ENCODE peak calls at places on chromosome 19, in seven cellular contexts. W is upper lobe of right lung, S is uterus, T is RWPE2, N is fibroblast of lung, I is kidney, D is heart right ventricle. U is an unnamed sample.
A peak's percentile ranks its signal among the peaks of the same experiment; 100 is the strongest.

GRCh38 chr19:42360787-42361544 is 29.1 kb downstream of the CNFN start:
- DNase-seq in W (no peak), S (no peak), T (no peak), N (no peak), I (no peak), D (no peak), U (no peak)

GRCh38 chr19:2294377-2295335 is 12.7 kb upstream of the PEAK3 start:
- DNase-seq in W (no peak), S (peak; percentile 70), T (no peak), N (peak; percentile 55), I (no peak), D (no peak), U (no peak)

GRCh38 chr19:4042731-4043082 is 24.0 kb downstream of the ZBTB7A start:
- DNase-seq in W (peak; percentile 81), S (no peak), T (no peak), N (no peak), I (peak; percentile 86), D (no peak), U (peak; percentile 71)

GRCh38 chr19:5821521-5822180 is 16.8 kb downstream of the NRTN start:
- DNase-seq in W (no peak), S (no peak), T (no peak), N (no peak), I (no peak), D (no peak), U (no peak)

GRCh38 chr19:34193439-34193838 is 21.1 kb downstream of the LSM14A start:
- DNase-seq in W (no peak), S (no peak), T (no peak), N (no peak), I (no peak), D (no peak), U (no peak)

GRCh38 chr19:40612831-40613668 is 11.9 kb downstream of the LTBP4 start:
- DNase-seq in W (peak; percentile 88), S (no peak), T (peak; percentile 75), N (no peak), I (peak; percentile 88), D (peak; percentile 74), U (peak; percentile 59)

GRCh38 chr19:41156207-41156606 is 36.8 kb upstream of the CYP2S1 start:
- DNase-seq in W (no peak), S (no peak), T (no peak), N (no peak), I (no peak), D (no peak), U (no peak)

GRCh38 chr19:2820112-2820702 is 539 bp downstream of the ZNF554 start:
- DNase-seq in W (no peak), S (peak; percentile 26), T (no peak), N (no peak), I (no peak), D (no peak), U (no peak)

GRCh38 chr19:49866933-49867782 is at the start of gene PNKP:
- DNase-seq in W (peak; percentile 96), S (peak; percentile 92), T (peak; percentile 93), N (peak; percentile 91), I (peak; percentile 98), D (peak; percentile 87), U (peak; percentile 89)

GRCh38 chr19:16258440-16258903 is 60.8 kb downstream of the AP1M1 start:
- DNase-seq in W (peak; percentile 78), S (peak; percentile 46), T (no peak), N (no peak), I (peak; percentile 90), D (peak; percentile 84), U (no peak)

GRCh38 chr19:892243-892996 is 567 bp downstream of the MED16 start:
- DNase-seq in W (no peak), S (no peak), T (peak; percentile 59), N (no peak), I (no peak), D (peak; percentile 52), U (no peak)

GRCh38 chr19:8251025-8251472 is 41.9 kb downstream of the CERS4 start:
- DNase-seq in W (peak; percentile 92), S (peak; percentile 73), T (no peak), N (peak; percentile 47), I (no peak), D (peak; percentile 83), U (peak; percentile 75)

GRCh38 chr19:4430760-4431159 is 26.8 kb downstream of the UBXN6 start:
- DNase-seq in W (no peak), S (no peak), T (no peak), N (no peak), I (no peak), D (no peak), U (no peak)

GRCh38 chr19:3243851-3244700 is 19.6 kb downstream of the CELF5 start:
- DNase-seq in W (no peak), S (no peak), T (no peak), N (peak; percentile 56), I (no peak), D (peak; percentile 29), U (peak; percentile 36)

GRCh38 chr19:53600217-53600616 is 31.6 kb upstream of the DPRX start:
- DNase-seq in W (no peak), S (no peak), T (no peak), N (no peak), I (no peak), D (no peak), U (no peak)

GRCh38 chr19:18520848-18521691 is 800 bp downstream of the ELL start:
- DNase-seq in W (peak; percentile 77), S (peak; percentile 45), T (no peak), N (no peak), I (peak; percentile 88), D (peak; percentile 54), U (peak; percentile 67)

GRCh38 chr19:35718345-35719041 is 690 bp downstream of the KMT2B start:
- DNase-seq in W (peak; percentile 83), S (peak; percentile 52), T (peak; percentile 68), N (no peak), I (peak; percentile 90), D (peak; percentile 49), U (peak; percentile 78)

GRCh38 chr19:40667602-40668001 is 22.8 kb downstream of the NUMBL start:
- DNase-seq in W (no peak), S (no peak), T (no peak), N (no peak), I (peak; percentile 59), D (no peak), U (no peak)

GRCh38 chr19:6211632-6212402 is 68.0 kb downstream of the MLLT1 start:
- DNase-seq in W (peak; percentile 59), S (no peak), T (peak; percentile 31), N (no peak), I (peak; percentile 75), D (no peak), U (no peak)

GRCh38 chr19:18284710-18285430 is 3.4 kb upstream of the JUND start:
- DNase-seq in W (no peak), S (no peak), T (no peak), N (no peak), I (no peak), D (no peak), U (no peak)

GRCh38 chr19:30784850-30785459 is 412.8 kb downstream of the ZNF536 start:
- DNase-seq in W (peak; percentile 77), S (peak; percentile 30), T (no peak), N (peak; percentile 45), I (no peak), D (peak; percentile 39), U (peak; percentile 16)

GRCh38 chr19:38004100-38004504 is 97.1 kb downstream of the SIPA1L3 start:
- DNase-seq in W (no peak), S (no peak), T (no peak), N (no peak), I (no peak), D (no peak), U (no peak)

GRCh38 chr19:372306-372890 is 27.8 kb upstream of the MIER2 start:
- DNase-seq in W (peak; percentile 62), S (no peak), T (no peak), N (peak; percentile 81), I (no peak), D (peak; percentile 72), U (no peak)

GRCh38 chr19:40380199-40381037 is 9.6 kb downstream of the HIPK4 start:
- DNase-seq in W (no peak), S (no peak), T (no peak), N (no peak), I (no peak), D (no peak), U (no peak)

GRCh38 chr19:57068921-57069697 is 50.7 kb upstream of the USP29 start:
- DNase-seq in W (no peak), S (peak; percentile 73), T (no peak), N (no peak), I (no peak), D (no peak), U (no peak)
- TF ChIP-seq CTCF in W (peak; percentile 9), S (peak; percentile 66), T (no peak), N (no peak), I (peak; percentile 18), D (no peak), U (no peak)

DNA sequence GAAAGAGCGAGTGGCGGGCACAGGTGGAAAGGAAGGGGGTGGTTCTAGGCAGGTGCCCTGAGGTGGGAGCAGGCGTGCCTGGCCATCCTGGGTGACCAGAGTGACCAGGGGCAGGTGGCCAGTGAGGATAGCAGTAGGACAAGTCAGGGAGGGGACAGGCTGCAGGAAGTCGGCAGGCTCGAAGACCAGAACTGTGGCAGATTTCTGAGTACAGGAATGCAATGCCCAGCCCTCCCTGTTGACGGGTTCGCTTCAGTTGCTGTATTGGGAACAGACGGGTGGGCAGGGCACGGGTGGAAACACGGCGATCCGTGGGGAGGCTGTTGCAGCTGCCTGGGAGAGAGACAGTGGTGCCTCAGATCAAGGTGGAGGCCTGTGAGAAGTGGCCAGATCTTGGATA is 1.9 kb downstream of the ZNF628 start:
- DNase-seq in W (no peak), S (no peak), T (no peak), N (no peak), I (peak; percentile 72), D (no peak), U (no peak)
- H3K9me3 ChIP-seq in W (no peaks in the 10 kb centered on the region), S (no peaks in the 10 kb centered on the region), T (no peaks in the 10 kb centered on the region), N (no peaks in the 10 kb centered on the region), I (no peaks in the 10 kb centered on the region), D (no peaks in the 10 kb centered on the region), U (no peaks in the 10 kb centered on the region)

GRCh38 chr19:17266975-17267788 is at the start of gene BABAM1:
- DNase-seq in W (peak; percentile 94), S (peak; percentile 93), T (peak; percentile 97), N (peak; percentile 100), I (peak; percentile 97), D (peak; percentile 87), U (peak; percentile 96)
- H3K27ac ChIP-seq in W (peak within 1 kb of the TSS; percentile 78), S (peak within 1 kb of the TSS; percentile 75), T (peak within 1 kb of the TSS; percentile 73), N (peak within 1 kb of the TSS; percentile 65), I (peak within 1 kb of the TSS; percentile 70), D (peak within 1 kb of the TSS; percentile 96), U (no peak within 1 kb of the TSS)

GRCh38 chr19:29119582-29119981 is 93.4 kb downstream of the UQCRFS1 start:
- DNase-seq in W (no peak), S (no peak), T (no peak), N (no peak), I (no peak), D (no peak), U (no peak)
- TF ChIP-seq CTCF in W (peak; percentile 16), S (no peak), T (no peak), N (no peak), I (no peak), D (no peak), U (no peak)

GRCh38 chr19:14890616-14891379 is 4.9 kb upstream of the OR7A17 start:
- DNase-seq in W (no peak), S (no peak), T (no peak), N (no peak), I (no peak), D (no peak), U (no peak)
- H3K9me3 ChIP-seq in W (no peaks in the 10 kb centered on the region), S (no peaks in the 10 kb centered on the region), T (no peaks in the 10 kb centered on the region), N (no peaks in the 10 kb centered on the region), I (no peaks in the 10 kb centered on the region), D (no peaks in the 10 kb centered on the region), U (no peaks in the 10 kb centered on the region)